ENCODE peak calls at places on chromosomes 12 and 14, in five cellular contexts. One of them, this sample, is unnamed.

GRCh38 chr14:95452176-95452889 is 64.1 kb downstream of the SYNE3 start:
- DNase-seq in choroid plexus epithelial cell: peak
- DNase-seq in fibroblast of pulmonary artery: peak
- DNase-seq in astrocyte of the spinal cord: no peak
- DNase-seq in spleen: no peak
- DNase-seq in this sample: peak

GRCh38 chr14:92866181-92866752 is 56.7 kb upstream of the CHGA start:
- DNase-seq in choroid plexus epithelial cell: no peak
- DNase-seq in fibroblast of pulmonary artery: no peak
- DNase-seq in astrocyte of the spinal cord: no peak
- DNase-seq in spleen: no peak
- DNase-seq in this sample: peak

GRCh38 chr14:74019408-74019714 is 212 bp downstream of the BBOF1 start:
- DNase-seq in choroid plexus epithelial cell: no peak
- DNase-seq in fibroblast of pulmonary artery: no peak
- DNase-seq in astrocyte of the spinal cord: no peak
- DNase-seq in spleen: no peak
- DNase-seq in this sample: no peak

GRCh38 chr14:52318057-52318456 is 3.9 kb downstream of the PTGER2 start:
- DNase-seq in choroid plexus epithelial cell: no peak
- DNase-seq in fibroblast of pulmonary artery: no peak
- DNase-seq in astrocyte of the spinal cord: no peak
- DNase-seq in spleen: no peak
- DNase-seq in this sample: no peak

GRCh38 chr12:9331218-9331626 is 123.0 kb upstream of the PZP start:
- DNase-seq in choroid plexus epithelial cell: peak
- DNase-seq in fibroblast of pulmonary artery: peak
- DNase-seq in astrocyte of the spinal cord: peak
- DNase-seq in spleen: peak
- DNase-seq in this sample: peak

GRCh38 chr14:105060751-105061427 is 4.3 kb downstream of the GPR132 start:
- DNase-seq in choroid plexus epithelial cell: no peak
- DNase-seq in fibroblast of pulmonary artery: no peak
- DNase-seq in astrocyte of the spinal cord: no peak
- DNase-seq in spleen: peak
- DNase-seq in this sample: no peak

GRCh38 chr12:6345319-6346071 is 3.6 kb upstream of the TNFRSF1A start:
- DNase-seq in choroid plexus epithelial cell: peak
- DNase-seq in fibroblast of pulmonary artery: peak
- DNase-seq in astrocyte of the spinal cord: peak
- DNase-seq in spleen: peak
- DNase-seq in this sample: peak

GRCh38 chr12:103852498-103852992 is 11.5 kb upstream of the NT5DC3 start:
- DNase-seq in choroid plexus epithelial cell: peak
- DNase-seq in fibroblast of pulmonary artery: peak
- DNase-seq in astrocyte of the spinal cord: peak
- DNase-seq in spleen: no peak
- DNase-seq in this sample: peak

GRCh38 chr12:25992026-25992782 is 33.7 kb downstream of the RASSF8 start:
- DNase-seq in choroid plexus epithelial cell: no peak
- DNase-seq in fibroblast of pulmonary artery: no peak
- DNase-seq in astrocyte of the spinal cord: no peak
- DNase-seq in spleen: no peak
- DNase-seq in this sample: no peak

GRCh38 chr12:124188059-124188458 is 106.8 kb upstream of the RFLNA start:
- DNase-seq in choroid plexus epithelial cell: no peak
- DNase-seq in fibroblast of pulmonary artery: no peak
- DNase-seq in astrocyte of the spinal cord: no peak
- DNase-seq in spleen: no peak
- DNase-seq in this sample: no peak

GRCh38 chr12:22268406-22268805 is 66.1 kb downstream of the ST8SIA1 start:
- DNase-seq in choroid plexus epithelial cell: no peak
- DNase-seq in fibroblast of pulmonary artery: no peak
- DNase-seq in astrocyte of the spinal cord: no peak
- DNase-seq in spleen: no peak
- DNase-seq in this sample: no peak

GRCh38 chr14:66495214-66496098 is 9.3 kb downstream of the CCDC196 start:
- DNase-seq in choroid plexus epithelial cell: peak
- DNase-seq in fibroblast of pulmonary artery: peak
- DNase-seq in astrocyte of the spinal cord: peak
- DNase-seq in spleen: no peak
- DNase-seq in this sample: peak

GRCh38 chr12:116002890-116003536 is 274.5 kb downstream of the MED13L start:
- DNase-seq in choroid plexus epithelial cell: peak
- DNase-seq in fibroblast of pulmonary artery: peak
- DNase-seq in astrocyte of the spinal cord: no peak
- DNase-seq in spleen: no peak
- DNase-seq in this sample: peak

GRCh38 chr12:30517320-30517719 is 178.3 kb downstream of the IPO8 start:
- DNase-seq in choroid plexus epithelial cell: peak
- DNase-seq in fibroblast of pulmonary artery: no peak
- DNase-seq in astrocyte of the spinal cord: no peak
- DNase-seq in spleen: no peak
- DNase-seq in this sample: no peak

GRCh38 chr14:71103662-71104484 is 196.6 kb downstream of the PCNX1 start:
- DNase-seq in choroid plexus epithelial cell: peak
- DNase-seq in fibroblast of pulmonary artery: peak
- DNase-seq in astrocyte of the spinal cord: peak
- DNase-seq in spleen: no peak
- DNase-seq in this sample: peak

GRCh38 chr12:56629459-56630179 is 507 bp downstream of the BAZ2A start:
- DNase-seq in choroid plexus epithelial cell: peak
- DNase-seq in fibroblast of pulmonary artery: no peak
- DNase-seq in astrocyte of the spinal cord: peak
- DNase-seq in spleen: no peak
- DNase-seq in this sample: peak

GRCh38 chr14:80152763-80153162 is 58.5 kb downstream of the DIO2 start:
- DNase-seq in choroid plexus epithelial cell: no peak
- DNase-seq in fibroblast of pulmonary artery: no peak
- DNase-seq in astrocyte of the spinal cord: no peak
- DNase-seq in spleen: no peak
- DNase-seq in this sample: no peak

GRCh38 chr12:110269622-110270124 is 11.4 kb upstream of the ATP2A2 start:
- DNase-seq in choroid plexus epithelial cell: peak
- DNase-seq in fibroblast of pulmonary artery: peak
- DNase-seq in astrocyte of the spinal cord: peak
- DNase-seq in spleen: no peak
- DNase-seq in this sample: peak

GRCh38 chr12:14111230-14111865 is 129.9 kb upstream of the GRIN2B start:
- DNase-seq in choroid plexus epithelial cell: no peak
- DNase-seq in fibroblast of pulmonary artery: no peak
- DNase-seq in astrocyte of the spinal cord: no peak
- DNase-seq in spleen: no peak
- DNase-seq in this sample: no peak

GRCh38 chr12:52069410-52070242 is at the start of gene ATG101:
- DNase-seq in choroid plexus epithelial cell: peak
- DNase-seq in fibroblast of pulmonary artery: peak
- DNase-seq in astrocyte of the spinal cord: peak
- DNase-seq in spleen: peak
- DNase-seq in this sample: peak

GRCh38 chr14:65168840-65169239 is 66.5 kb upstream of the MAX start:
- DNase-seq in choroid plexus epithelial cell: peak
- DNase-seq in fibroblast of pulmonary artery: peak
- DNase-seq in astrocyte of the spinal cord: no peak
- DNase-seq in spleen: no peak
- DNase-seq in this sample: peak

GRCh38 chr12:5620896-5621295 is 189.0 kb downstream of the NTF3 start:
- DNase-seq in choroid plexus epithelial cell: no peak
- DNase-seq in fibroblast of pulmonary artery: no peak
- DNase-seq in astrocyte of the spinal cord: no peak
- DNase-seq in spleen: no peak
- DNase-seq in this sample: no peak

GRCh38 chr12:54571857-54572195 is 16.6 kb downstream of the PPP1R1A start:
- DNase-seq in choroid plexus epithelial cell: no peak
- DNase-seq in fibroblast of pulmonary artery: no peak
- DNase-seq in astrocyte of the spinal cord: no peak
- DNase-seq in spleen: no peak
- DNase-seq in this sample: no peak

GRCh38 chr14:58942516-58942915 is 246.0 kb upstream of the DAAM1 start:
- DNase-seq in choroid plexus epithelial cell: no peak
- DNase-seq in fibroblast of pulmonary artery: no peak
- DNase-seq in astrocyte of the spinal cord: peak
- DNase-seq in spleen: no peak
- DNase-seq in this sample: peak

GRCh38 chr12:92942905-92943304 is 13.8 kb upstream of the EEA1 start:
- DNase-seq in choroid plexus epithelial cell: peak
- DNase-seq in fibroblast of pulmonary artery: peak
- DNase-seq in astrocyte of the spinal cord: peak
- DNase-seq in spleen: no peak
- DNase-seq in this sample: peak

GRCh38 chr14:91113829-91114078 is at the start of gene DGLUCY:
- DNase-seq in choroid plexus epithelial cell: no peak
- DNase-seq in fibroblast of pulmonary artery: peak
- DNase-seq in astrocyte of the spinal cord: no peak
- DNase-seq in spleen: peak
- DNase-seq in this sample: peak

GRCh38 chr12:3236345-3237153 is 159.4 kb downstream of the TSPAN9 start:
- DNase-seq in choroid plexus epithelial cell: peak
- DNase-seq in fibroblast of pulmonary artery: peak
- DNase-seq in astrocyte of the spinal cord: peak
- DNase-seq in spleen: no peak
- DNase-seq in this sample: peak

GRCh38 chr12:131537267-131537920 is 173.5 kb upstream of the SFSWAP start:
- DNase-seq in choroid plexus epithelial cell: no peak
- DNase-seq in fibroblast of pulmonary artery: no peak
- DNase-seq in astrocyte of the spinal cord: no peak
- DNase-seq in spleen: no peak
- DNase-seq in this sample: no peak
- H3K4me3 ChIP-seq in choroid plexus epithelial cell: no peak
- H3K4me3 ChIP-seq in fibroblast of pulmonary artery: no peak
- H3K4me3 ChIP-seq in astrocyte of the spinal cord: no peak
- H3K4me3 ChIP-seq in spleen: no peak
- H3K4me3 ChIP-seq in this sample: no peak

DNA sequence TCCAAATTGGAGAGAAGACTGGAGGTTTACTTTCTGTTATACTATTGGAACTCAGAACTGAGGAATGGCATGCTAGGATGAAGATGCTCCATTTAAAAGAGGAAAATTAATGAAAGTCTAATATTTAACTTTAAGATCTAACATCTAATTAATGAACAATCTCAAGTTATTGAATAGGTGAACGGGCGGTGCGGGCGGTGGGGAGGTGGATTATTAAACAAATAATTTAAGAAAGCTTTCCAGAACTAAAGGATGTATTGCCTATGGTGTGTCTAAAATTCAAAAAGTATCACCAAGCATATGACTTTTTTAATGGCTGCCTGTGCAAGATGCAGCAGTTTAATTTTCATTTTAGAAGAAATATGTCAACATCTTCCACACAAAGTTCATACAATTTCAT is 1747.1 kb upstream of the SEL1L start:
- DNase-seq in choroid plexus epithelial cell: no peak
- DNase-seq in fibroblast of pulmonary artery: no peak
- DNase-seq in astrocyte of the spinal cord: no peak
- DNase-seq in spleen: no peak
- DNase-seq in this sample: no peak
- TF ChIP-seq CTCF in choroid plexus epithelial cell: no peak
- TF ChIP-seq CTCF in fibroblast of pulmonary artery: no peak
- TF ChIP-seq CTCF in astrocyte of the spinal cord: no peak
- TF ChIP-seq CTCF in spleen: no peak
- TF ChIP-seq CTCF in this sample: no peak

GRCh38 chr14:101188571-101188915 is 285.0 kb upstream of the RTL1 start:
- DNase-seq in choroid plexus epithelial cell: no peak
- DNase-seq in fibroblast of pulmonary artery: no peak
- DNase-seq in astrocyte of the spinal cord: no peak
- DNase-seq in spleen: peak
- DNase-seq in this sample: no peak

GRCh38 chr14:101187017-101187815 is 283.7 kb upstream of the RTL1 start:
- DNase-seq in choroid plexus epithelial cell: no peak
- DNase-seq in fibroblast of pulmonary artery: no peak
- DNase-seq in astrocyte of the spinal cord: no peak
- DNase-seq in spleen: peak
- DNase-seq in this sample: no peak

GRCh38 chr14:101185946-101186345 is 282.4 kb upstream of the RTL1 start:
- DNase-seq in choroid plexus epithelial cell: no peak
- DNase-seq in fibroblast of pulmonary artery: no peak
- DNase-seq in astrocyte of the spinal cord: no peak
- DNase-seq in spleen: peak
- DNase-seq in this sample: no peak

GRCh38 chr14:101186544-101186943 is 283.0 kb upstream of the RTL1 start:
- DNase-seq in choroid plexus epithelial cell: no peak
- DNase-seq in fibroblast of pulmonary artery: no peak
- DNase-seq in astrocyte of the spinal cord: no peak
- DNase-seq in spleen: peak
- DNase-seq in this sample: no peak

DNA sequence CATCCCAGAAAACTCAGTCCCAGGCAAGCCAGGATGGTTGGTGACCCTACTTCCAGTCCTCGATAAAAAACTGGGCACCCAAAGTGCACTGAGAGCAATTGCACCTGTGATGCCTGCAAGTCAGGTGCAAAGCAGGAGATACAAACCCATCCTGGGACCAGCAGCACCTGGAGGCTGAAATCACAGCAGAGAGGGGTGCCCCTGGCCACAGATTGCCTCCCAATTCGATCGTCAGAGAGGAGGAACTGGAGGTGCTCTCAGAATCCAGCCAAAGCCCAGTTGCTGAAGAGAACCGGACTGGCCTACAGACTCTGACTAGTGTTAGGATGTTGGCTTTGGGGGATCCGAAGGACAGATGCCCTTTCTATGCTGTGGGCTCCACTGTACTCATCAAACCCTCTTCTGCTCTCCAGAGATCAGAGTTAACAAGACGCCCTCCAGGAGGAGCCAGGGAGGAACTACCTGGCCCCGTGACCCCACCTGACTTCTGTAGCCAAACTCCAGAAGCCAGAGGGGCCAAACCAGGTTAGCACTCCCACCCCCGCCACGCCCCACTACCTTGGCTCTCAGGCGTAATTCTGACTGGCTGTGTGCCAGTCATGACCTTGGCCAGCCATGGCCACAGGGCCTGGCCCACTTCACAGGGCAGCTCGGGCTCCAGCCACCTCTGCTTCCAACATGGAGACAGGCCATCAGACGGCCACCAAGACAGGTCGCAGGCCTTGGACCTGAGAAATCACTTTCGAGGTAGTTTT is 284.5 kb upstream of the RTL1 start:
- DNase-seq in choroid plexus epithelial cell: no peak
- DNase-seq in fibroblast of pulmonary artery: no peak
- DNase-seq in astrocyte of the spinal cord: no peak
- DNase-seq in spleen: peak
- DNase-seq in this sample: no peak
- H3K4me3 ChIP-seq in choroid plexus epithelial cell: no peak
- H3K4me3 ChIP-seq in fibroblast of pulmonary artery: no peak
- H3K4me3 ChIP-seq in astrocyte of the spinal cord: no peak
- H3K4me3 ChIP-seq in spleen: no peak
- H3K4me3 ChIP-seq in this sample: no peak

DNA sequence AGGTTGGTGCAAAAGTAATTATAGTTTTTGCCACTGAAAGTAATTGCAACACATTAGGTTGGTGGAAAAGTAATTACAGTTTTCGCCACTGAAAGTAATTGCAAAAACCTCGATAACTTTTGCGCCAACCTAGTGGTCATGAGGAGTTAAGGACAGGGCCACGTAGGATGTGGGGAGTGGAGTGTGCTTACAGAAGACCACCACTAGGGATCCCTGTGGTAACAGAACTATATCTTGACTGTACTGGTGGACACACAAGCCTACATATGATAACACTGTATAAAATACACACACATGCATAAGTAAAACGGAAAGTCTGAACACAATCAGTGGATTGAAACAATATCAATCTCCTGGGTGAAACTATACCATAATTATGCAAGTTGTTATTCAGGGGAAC is 187.4 kb upstream of the ABCD2 start:
- DNase-seq in choroid plexus epithelial cell: peak
- DNase-seq in fibroblast of pulmonary artery: peak
- DNase-seq in astrocyte of the spinal cord: no peak
- DNase-seq in spleen: no peak
- DNase-seq in this sample: peak
- TF ChIP-seq CTCF in choroid plexus epithelial cell: peak
- TF ChIP-seq CTCF in fibroblast of pulmonary artery: peak
- TF ChIP-seq CTCF in astrocyte of the spinal cord: peak
- TF ChIP-seq CTCF in spleen: peak
- TF ChIP-seq CTCF in this sample: peak